ENCODE peak calls at places on chromosomes 11 and 22, in eight cellular contexts. Y is brain microvascular endothelial cell, G is fibroblast of mammary gland, R is ovary, K is fibroblast of villous mesenchyme, U is IMR-90, Q is PC-3, B is prostate gland. T is an unnamed sample.

GRCh38 chr11:133230446-133230845 is 301.9 kb downstream of the OPCML start:
- DNase-seq in Y (no peak), G (no peak), R (no peak), K (no peak), U (no peak), Q (no peak), B (no peak), T (no peak)

GRCh38 chr11:108414958-108415357 is 52.4 kb downstream of the C11orf65 start:
- DNase-seq in Y (no peak), G (no peak), R (no peak), K (no peak), U (no peak), Q (no peak), B (no peak), T (no peak)

GRCh38 chr11:10564692-10565318 is 3.7 kb downstream of the LYVE1 start:
- DNase-seq in Y (no peak), G (peak; percentile 23), R (no peak), K (peak; percentile 41), U (no peak), Q (peak; percentile 33), B (no peak), T (peak; percentile 46)

GRCh38 chr11:67996622-67997459 is 7.1 kb downstream of the UNC93B1 start:
- DNase-seq in Y (peak; percentile 32), G (peak; percentile 17), R (no peak), K (peak; percentile 36), U (no peak), Q (peak; percentile 56), B (no peak), T (peak; percentile 36)

GRCh38 chr11:42542336-42542735 is 769.5 kb upstream of the API5 start:
- DNase-seq in Y (no peak), G (no peak), R (no peak), K (no peak), U (no peak), Q (no peak), B (no peak), T (no peak)

GRCh38 chr11:102109896-102110760 is at the start of gene YAP1:
- DNase-seq in Y (peak; percentile 87), G (peak; percentile 87), R (peak; percentile 91), K (peak; percentile 93), U (peak; percentile 91), Q (peak; percentile 95), B (peak; percentile 86), T (peak; percentile 93)

GRCh38 chr11:2532704-2533641 is 88.2 kb downstream of the KCNQ1 start:
- DNase-seq in Y (peak; percentile 84), G (peak; percentile 81), R (peak; percentile 92), K (peak; percentile 89), U (peak; percentile 85), Q (peak; percentile 93), B (peak; percentile 91), T (peak; percentile 93)

GRCh38 chr11:116636341-116636968 is 136.3 kb downstream of the BUD13 start:
- DNase-seq in Y (no peak), G (no peak), R (no peak), K (no peak), U (no peak), Q (no peak), B (no peak), T (no peak)

GRCh38 chr11:16099501-16099900 is 256.8 kb downstream of the SOX6 start:
- DNase-seq in Y (no peak), G (no peak), R (no peak), K (no peak), U (no peak), Q (no peak), B (no peak), T (no peak)

GRCh38 chr11:74397531-74398243 is 546 bp downstream of the PGM2L1 start:
- DNase-seq in Y (peak; percentile 11), G (no peak), R (no peak), K (peak; percentile 14), U (peak; percentile 30), Q (peak; percentile 77), B (peak; percentile 22), T (peak; percentile 36)

GRCh38 chr11:102669664-102670063 is 35.9 kb downstream of the MMP27 start:
- DNase-seq in Y (no peak), G (peak; percentile 6), R (no peak), K (peak; percentile 4), U (peak; percentile 42), Q (no peak), B (no peak), T (no peak)

GRCh38 chr11:63871962-63872832 is 33.3 kb downstream of the MARK2 start:
- DNase-seq in Y (peak; percentile 87), G (peak; percentile 95), R (peak; percentile 63), K (peak; percentile 95), U (peak; percentile 93), Q (peak; percentile 99), B (peak; percentile 92), T (peak; percentile 96)

GRCh38 chr11:70352601-70353000 is 45.7 kb upstream of the CTTN start:
- DNase-seq in Y (no peak), G (no peak), R (peak; percentile 26), K (no peak), U (no peak), Q (no peak), B (no peak), T (no peak)

GRCh38 chr22:24951942-24952836 is at the start of gene KIAA1671:
- DNase-seq in Y (peak; percentile 39), G (peak; percentile 42), R (peak; percentile 89), K (peak; percentile 66), U (peak; percentile 27), Q (peak; percentile 85), B (peak; percentile 84), T (peak; percentile 82)

GRCh38 chr22:24948356-24949202 is 2.1 kb upstream of the LHFPL7 start:
- DNase-seq in Y (no peak), G (no peak), R (no peak), K (no peak), U (no peak), Q (no peak), B (no peak), T (no peak)

GRCh38 chr22:24947881-24948280 is 1.4 kb upstream of the LHFPL7 start:
- DNase-seq in Y (no peak), G (no peak), R (no peak), K (no peak), U (no peak), Q (no peak), B (no peak), T (no peak)

GRCh38 chr22:24952837-24953293 is 349 bp downstream of the KIAA1671 start:
- DNase-seq in Y (peak; percentile 52), G (peak; percentile 28), R (peak; percentile 63), K (peak; percentile 58), U (peak; percentile 7), Q (peak; percentile 71), B (peak; percentile 41), T (peak; percentile 66)

GRCh38 chr22:24950272-24950902 is 2.1 kb upstream of the KIAA1671 start:
- DNase-seq in Y (peak; percentile 26), G (peak; percentile 47), R (no peak), K (peak; percentile 21), U (peak; percentile 8), Q (no peak), B (no peak), T (peak; percentile 69)
- TF ChIP-seq CTCF in Y (no peak), G (no peak), R (no peak), K (no peak), U (no peak), Q (no peak), B (no peak), T (no peak)

GRCh38 chr11:111814106-111814505 is 47.9 kb upstream of the PPP2R1B start:
- DNase-seq in Y (no peak), G (no peak), R (no peak), K (peak; percentile 74), U (no peak), Q (no peak), B (no peak), T (no peak)
- H3K4me3 ChIP-seq in Y (no peak overlapping the region), G (no peak overlapping the region), R (no peak overlapping the region), K (peak overlapping the region; percentile 40), U (no peak overlapping the region), Q (no peak overlapping the region), B (no peak overlapping the region), T (no peak overlapping the region)

GRCh38 chr11:95577716-95578460 is 211.7 kb downstream of the FAM76B start:
- DNase-seq in Y (peak; percentile 79), G (peak; percentile 92), R (no peak), K (no peak), U (peak; percentile 83), Q (peak; percentile 27), B (no peak), T (peak; percentile 45)
- TF ChIP-seq CTCF in Y (no peak), G (no peak), R (no peak), K (no peak), U (no peak), Q (no peak), B (no peak), T (no peak)

GRCh38 chr11:33844236-33844635 is 47.6 kb downstream of the LMO2 start:
- DNase-seq in Y (no peak), G (no peak), R (no peak), K (no peak), U (no peak), Q (no peak), B (no peak), T (no peak)
- H3K4me3 ChIP-seq in Y (no peak overlapping the region), G (no peak overlapping the region), R (no peak overlapping the region), K (no peak overlapping the region), U (no peak overlapping the region), Q (no peak overlapping the region), B (no peak overlapping the region), T (no peak overlapping the region)

GRCh38 chr11:398826-399225 is 4.8 kb downstream of the PKP3 start:
- DNase-seq in Y (no peak), G (peak; percentile 12), R (no peak), K (no peak), U (no peak), Q (no peak), B (no peak), T (peak; percentile 21)

GRCh38 chr11:396511-396947 is 2.5 kb downstream of the PKP3 start:
- DNase-seq in Y (no peak), G (peak; percentile 37), R (no peak), K (peak; percentile 20), U (no peak), Q (no peak), B (no peak), T (peak; percentile 42)

GRCh38 chr11:394858-395655 is 1.0 kb downstream of the PKP3 start:
- DNase-seq in Y (no peak), G (no peak), R (no peak), K (no peak), U (no peak), Q (no peak), B (no peak), T (no peak)

GRCh38 chr11:395866-396265 is 1.9 kb downstream of the PKP3 start:
- DNase-seq in Y (no peak), G (no peak), R (no peak), K (no peak), U (no peak), Q (no peak), B (no peak), T (no peak)

DNA sequence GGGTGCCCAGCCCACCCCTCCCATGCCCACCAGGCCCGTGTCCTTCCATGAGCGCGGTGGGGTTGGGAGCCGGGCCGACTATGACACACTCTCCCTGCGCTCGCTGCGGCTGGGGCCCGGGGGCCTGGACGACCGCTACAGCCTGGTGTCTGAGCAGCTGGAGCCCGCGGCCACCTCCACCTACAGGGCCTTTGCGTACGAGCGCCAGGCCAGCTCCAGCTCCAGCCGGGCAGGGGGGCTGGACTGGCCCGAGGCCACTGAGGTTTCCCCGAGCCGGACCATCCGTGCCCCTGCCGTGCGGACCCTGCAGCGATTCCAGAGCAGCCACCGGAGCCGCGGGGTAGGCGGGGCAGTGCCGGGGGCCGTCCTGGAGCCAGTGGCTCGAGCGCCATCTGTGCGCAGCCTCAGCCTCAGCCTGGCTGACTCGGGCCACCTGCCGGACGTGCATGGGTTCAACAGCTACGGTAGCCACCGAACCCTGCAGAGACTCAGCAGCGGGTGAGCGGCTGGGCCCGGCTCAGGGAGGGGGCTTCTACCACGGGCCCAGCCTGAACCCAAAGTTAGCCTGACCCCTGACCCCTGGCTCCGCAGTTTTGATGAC is 3.0 kb downstream of the PKP3 start:
- DNase-seq in Y (peak; percentile 68), G (peak; percentile 59), R (peak; percentile 61), K (peak; percentile 67), U (peak; percentile 36), Q (no peak), B (no peak), T (peak; percentile 67)
- TF ChIP-seq CTCF in Y (peak; percentile 71), G (peak; percentile 41), R (peak; percentile 76), K (peak; percentile 62), U (peak; percentile 54), Q (no peak), B (peak; percentile 33), T (peak; percentile 32)